ENCODE peak calls at places on chromosomes 13 and 19, in eight cellular contexts. Y is WERI-Rb-1; D is ovary; G is GM19239; A is nucleus accumbens; C is progenitor cell of endocrine pancreas; R is T-helper 17 cell; L is stimulated activated CD8-positive, alpha-beta memory T cell treated with anti-CD3 and anti-CD28 coated beads, Interleukin-7, amount 100 ng/mL, for 1 hour. S is an unnamed sample.

GRCh38 chr13:110233682-110234280 is 73.2 kb downstream of the COL4A1 start:
- DNase-seq in D (no peak), C (no peak), G (no peak), L (no peak), Y (no peak), A (no peak), R (no peak), S (no peak)

GRCh38 chr19:4703671-4704316 is 19.8 kb downstream of the DPP9 start:
- DNase-seq in R (no peak), D (no peak), A (no peak), L (no peak), G (no peak), Y (no peak), C (no peak), S (no peak)

GRCh38 chr19:47272448-47273312 is 2.0 kb upstream of the INAFM1 start:
- DNase-seq in Y (peak; percentile 98), G (peak; percentile 56), D (no peak), L (no peak), C (no peak), R (no peak), A (no peak), S (no peak)

GRCh38 chr13:48853381-48854102 is 122.2 kb upstream of the FNDC3A start:
- DNase-seq in C (no peak), L (no peak), R (no peak), Y (no peak), D (no peak), G (no peak), A (no peak), S (no peak)

GRCh38 chr19:2550431-2551171 is 74.7 kb downstream of the GADD45B start:
- DNase-seq in A (peak; percentile 79), C (no peak), G (no peak), L (no peak), Y (peak; percentile 97), R (no peak), D (no peak), S (no peak)

GRCh38 chr19:37763488-37763887 is 15.9 kb downstream of the ZNF573 start:
- DNase-seq in D (no peak), R (no peak), C (no peak), A (no peak), Y (no peak), G (no peak), L (no peak), S (no peak)

GRCh38 chr13:96982672-96983071 is 11.6 kb downstream of the OXGR1 start:
- DNase-seq in A (no peak), D (no peak), Y (no peak), C (no peak), G (no peak), L (no peak), R (no peak), S (no peak)

GRCh38 chr13:99496322-99497142 is 4.7 kb upstream of the TM9SF2 start:
- DNase-seq in C (no peak), L (peak; percentile 29), Y (no peak), R (peak; percentile 58), A (peak; percentile 5), G (no peak), D (peak; percentile 31), S (no peak)

GRCh38 chr13:58437436-58437835 is 805.9 kb downstream of the PCDH17 start:
- DNase-seq in G (no peak), R (no peak), Y (no peak), A (no peak), D (no peak), C (no peak), L (no peak), S (no peak)

GRCh38 chr13:32627793-32628192 is 41.5 kb downstream of the PDS5B start:
- DNase-seq in G (no peak), Y (no peak), D (no peak), C (no peak), L (no peak), R (no peak), A (no peak), S (no peak)

GRCh38 chr19:33215438-33216197 is 10.0 kb downstream of the SLC7A10 start:
- DNase-seq in C (no peak), A (no peak), Y (no peak), G (no peak), D (no peak), L (no peak), R (no peak), S (no peak)

GRCh38 chr13:40215311-40215710 is 451.1 kb downstream of the FOXO1 start:
- DNase-seq in G (no peak), A (no peak), Y (no peak), L (no peak), R (no peak), D (no peak), C (no peak), S (no peak)

GRCh38 chr13:31207630-31208549 is 8.1 kb downstream of the B3GLCT start:
- DNase-seq in Y (peak; percentile 12), C (no peak), R (no peak), A (no peak), D (peak; percentile 63), L (no peak), G (no peak), S (no peak)

GRCh38 chr19:19385900-19386339 is 19.6 kb upstream of the GATAD2A start:
- DNase-seq in G (no peak), R (no peak), Y (no peak), D (no peak), A (no peak), C (no peak), L (no peak), S (no peak)

GRCh38 chr13:45195421-45195820 is 5.4 kb downstream of the KCTD4 start:
- DNase-seq in Y (no peak), D (no peak), L (no peak), A (no peak), C (no peak), G (no peak), R (no peak), S (no peak)

GRCh38 chr19:18119243-18120105 is 21.9 kb downstream of the MAST3 start:
- DNase-seq in C (no peak), L (no peak), G (peak; percentile 72), Y (no peak), A (no peak), R (peak; percentile 45), D (no peak), S (no peak)

GRCh38 chr19:49591731-49592485 is 926 bp downstream of the PRR12 start:
- DNase-seq in D (peak; percentile 73), Y (peak; percentile 73), C (no peak), G (no peak), A (peak; percentile 34), R (peak; percentile 50), L (no peak), S (no peak)

GRCh38 chr13:38821753-38822551 is 135.1 kb downstream of the FREM2 start:
- DNase-seq in A (peak; percentile 78), R (no peak), L (no peak), C (no peak), D (no peak), Y (no peak), G (no peak), S (no peak)

GRCh38 chr19:3020321-3020960 is 8.6 kb downstream of the TLE2 start:
- DNase-seq in G (no peak), D (no peak), A (no peak), Y (no peak), L (no peak), C (no peak), R (no peak), S (no peak)

GRCh38 chr13:74770361-74770760 is 636.2 kb upstream of the KLF12 start:
- DNase-seq in C (no peak), D (no peak), G (no peak), A (no peak), R (no peak), Y (no peak), L (no peak), S (no peak)

GRCh38 chr13:47420012-47420411 is 523.2 kb upstream of the HTR2A start:
- DNase-seq in G (no peak), Y (no peak), C (no peak), D (no peak), R (no peak), L (no peak), A (no peak), S (no peak)

GRCh38 chr19:17294051-17294891 is 9.0 kb downstream of the ABHD8 start:
- DNase-seq in Y (peak; percentile 49), A (no peak), G (peak; percentile 44), C (no peak), D (peak; percentile 65), L (no peak), R (peak; percentile 52), S (no peak)

GRCh38 chr19:34639491-34640085 is 37.4 kb downstream of the SCGB2B2 start:
- DNase-seq in G (no peak), D (no peak), C (no peak), R (no peak), Y (peak; percentile 48), A (no peak), L (no peak), S (peak; percentile 55)

GRCh38 chr13:71865858-71866172 is 1.2 kb downstream of the DACH1 start:
- DNase-seq in Y (peak; percentile 25), R (no peak), G (no peak), L (no peak), C (peak; percentile 14), D (no peak), A (no peak), S (no peak)

GRCh38 chr19:27793128-27793643 is 1419.8 kb downstream of the UQCRFS1 start:
- DNase-seq in A (no peak), G (peak; percentile 44), R (peak; percentile 53), Y (peak; percentile 89), C (peak; percentile 27), D (no peak), L (no peak), S (no peak)

GRCh38 chr19:13839938-13840750 is 36.8 kb upstream of the NANOS3 start:
- DNase-seq in L (no peak), C (no peak), G (no peak), A (no peak), R (no peak), D (no peak), Y (no peak), S (no peak)

GRCh38 chr13:57631607-57632275 is at the start of gene PCDH17:
- DNase-seq in D (peak; percentile 7), R (no peak), A (peak; percentile 72), G (no peak), C (peak; percentile 14), Y (no peak), L (no peak), S (no peak)

GRCh38 chr13:73060251-73061160 is 1.7 kb downstream of the KLF5 start:
- DNase-seq in D (peak; percentile 34), G (no peak), R (no peak), C (no peak), Y (no peak), A (no peak), L (no peak), S (no peak)

GRCh38 chr13:59963383-59963782 is 200.3 kb downstream of the DIAPH3 start:
- DNase-seq in L (no peak), D (no peak), Y (no peak), C (no peak), R (no peak), G (no peak), A (no peak), S (no peak)

GRCh38 chr19:51097166-51097736 is 11.0 kb downstream of the CTU1 start:
- DNase-seq in C (peak; percentile 68), D (peak; percentile 67), L (no peak), R (peak; percentile 48), A (no peak), G (peak; percentile 95), Y (peak; percentile 69), S (no peak)

GRCh38 chr19:18317998-18318800 is 4.7 kb downstream of the LSM4 start:
- DNase-seq in Y (no peak), G (no peak), D (no peak), R (peak; percentile 37), A (no peak), L (no peak), C (no peak), S (no peak)

GRCh38 chr13:39875111-39875510 is 219.6 kb downstream of the COG6 start:
- DNase-seq in C (no peak), G (no peak), Y (no peak), A (no peak), D (no peak), R (no peak), L (no peak), S (no peak)

GRCh38 chr13:29422015-29422414 is 173.5 kb downstream of the SLC7A1 start:
- DNase-seq in L (no peak), R (no peak), A (no peak), D (no peak), C (no peak), Y (no peak), G (no peak), S (no peak)

GRCh38 chr19:39413269-39413902 is 917 bp downstream of the PLEKHG2 start:
- DNase-seq in A (no peak), D (peak; percentile 85), L (no peak), C (peak; percentile 62), R (peak; percentile 38), G (no peak), Y (peak; percentile 80), S (no peak)

S was measured in cerebellar nuclear complex.